ENCODE peak calls at places on chromosomes 12 and 14, in nine cellular contexts. O is transverse colon; G is fibroblast of pulmonary artery; B is pancreas; X is GM23338; C is A549; W is fibroblast of mammary gland; R is mucosa of descending colon; Q is CD4-positive, alpha-beta memory T cell. K is an unnamed sample.

GRCh38 chr12:107610030-107610859 is 75.4 kb upstream of the PWP1 start:
- DNase-seq in X (peak; percentile 83), C (peak; percentile 58), Q (no peak), B (no peak), O (no peak), G (peak; percentile 55), W (peak; percentile 51), R (no peak), K (peak; percentile 60)

GRCh38 chr14:101876539-101876938 is 87.8 kb upstream of the DYNC1H1 start:
- DNase-seq in C (no peak), W (peak; percentile 93), O (peak; percentile 83), Q (peak; percentile 94), X (no peak), R (peak; percentile 84), G (peak; percentile 57), B (no peak), K (no peak)

GRCh38 chr12:39986674-39987073 is 119.2 kb downstream of the SLC2A13 start:
- DNase-seq in R (no peak), C (no peak), Q (no peak), B (no peak), O (no peak), G (no peak), X (no peak), W (no peak), K (no peak)

GRCh38 chr12:120266180-120266535 is 628 bp upstream of the PXN start:
- DNase-seq in B (no peak), G (no peak), X (no peak), Q (no peak), W (no peak), R (no peak), O (no peak), C (no peak), K (no peak)

GRCh38 chr14:40674503-40674902 is 932.2 kb upstream of the LRFN5 start:
- DNase-seq in O (no peak), R (no peak), Q (no peak), B (no peak), X (no peak), C (no peak), W (no peak), G (no peak), K (no peak)

GRCh38 chr14:97602438-97603117 is 805.4 kb downstream of the VRK1 start:
- DNase-seq in Q (peak; percentile 94), O (peak; percentile 29), G (no peak), C (no peak), X (no peak), B (no peak), W (no peak), R (peak; percentile 69), K (no peak)

GRCh38 chr14:71286126-71286525 is 378.9 kb downstream of the PCNX1 start:
- DNase-seq in X (no peak), R (no peak), W (no peak), Q (no peak), G (no peak), B (no peak), O (no peak), C (no peak), K (no peak)

GRCh38 chr14:100147181-100147631 is 12.2 kb downstream of the DEGS2 start:
- DNase-seq in B (no peak), O (no peak), W (no peak), Q (peak; percentile 82), X (no peak), G (no peak), R (peak; percentile 77), C (no peak), K (no peak)

GRCh38 chr14:77270361-77271112 is 469 bp downstream of the NGB start:
- DNase-seq in O (no peak), R (no peak), B (no peak), W (no peak), G (no peak), Q (no peak), C (no peak), X (peak; percentile 51), K (no peak)

GRCh38 chr12:48881652-48882324 is 16.1 kb upstream of the RND1 start:
- DNase-seq in W (no peak), X (no peak), O (no peak), G (peak; percentile 35), Q (no peak), C (no peak), R (no peak), B (no peak), K (no peak)

DNA sequence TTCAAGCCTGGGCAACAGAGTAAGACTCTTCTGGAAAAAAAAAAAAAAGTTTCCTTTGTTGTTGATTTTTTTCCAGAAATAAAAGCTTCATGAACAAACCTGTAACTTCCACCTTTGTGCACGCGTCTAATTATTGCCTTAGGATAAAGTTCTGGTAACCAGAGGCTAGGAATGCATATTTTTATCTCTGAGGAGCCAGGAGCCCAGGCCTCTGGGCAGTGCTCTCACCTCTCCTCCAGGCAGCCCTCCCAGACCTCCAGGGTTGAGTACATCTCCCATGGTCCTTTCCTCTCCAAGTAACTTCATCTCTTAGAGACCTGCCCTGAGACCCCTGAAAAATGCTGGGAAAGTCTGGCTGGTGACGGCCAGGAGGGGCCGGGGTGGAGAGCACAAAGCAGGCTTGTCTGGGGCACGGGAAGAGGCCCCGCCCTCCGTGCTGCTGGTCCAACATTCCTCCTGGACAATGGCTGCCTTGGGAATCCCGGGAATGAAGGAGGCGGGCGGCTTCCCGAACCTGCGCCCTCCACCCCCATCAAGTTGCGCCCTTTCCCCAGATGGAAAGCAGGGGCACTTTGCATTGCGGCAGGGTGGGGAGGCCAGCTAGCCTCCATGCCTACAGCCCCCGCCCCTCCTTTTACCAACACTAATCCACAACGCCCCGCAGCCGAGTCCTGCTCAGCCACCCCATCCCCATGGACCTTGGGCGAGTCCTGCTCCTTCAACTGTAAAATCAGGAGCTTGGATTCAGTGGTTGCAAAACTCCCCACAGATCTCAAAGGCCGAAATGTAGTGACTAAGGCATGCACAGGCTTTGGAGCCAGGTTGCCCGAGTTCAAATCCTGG is 7.3 kb upstream of the FIGNL2 start:
- DNase-seq in Q (no peak), B (no peak), C (peak; percentile 28), O (no peak), W (peak; percentile 31), X (peak; percentile 97), G (peak; percentile 35), R (no peak), K (peak; percentile 64)
- H3K4me3 ChIP-seq in Q (no peak overlapping the region), B (peak overlapping the region; percentile 22), C (no peak overlapping the region), O (no peak overlapping the region), W (peak overlapping the region; percentile 28), X (peak overlapping the region; percentile 67), G (peak overlapping the region; percentile 34), R (no peak overlapping the region), K (no peak overlapping the region)

GRCh38 chr14:68815288-68816182 is 22.7 kb upstream of the ZFP36L1 start:
- DNase-seq in O (no peak), G (no peak), X (no peak), B (no peak), W (no peak), C (no peak), Q (peak; percentile 53), R (no peak), K (no peak)

GRCh38 chr14:68813318-68813838 is 20.5 kb upstream of the ZFP36L1 start:
- DNase-seq in O (no peak), W (no peak), Q (no peak), B (no peak), X (no peak), G (no peak), R (no peak), C (no peak), K (no peak)

GRCh38 chr14:68816183-68816942 is 23.5 kb upstream of the ZFP36L1 start:
- DNase-seq in O (peak; percentile 92), G (peak; percentile 93), B (peak; percentile 96), W (peak; percentile 86), X (peak; percentile 93), R (peak; percentile 95), C (peak; percentile 93), Q (peak; percentile 84), K (peak; percentile 93)

GRCh38 chr14:68816943-68817430 is 24.1 kb upstream of the ZFP36L1 start:
- DNase-seq in O (no peak), X (no peak), R (no peak), G (no peak), C (no peak), Q (no peak), W (no peak), B (no peak), K (no peak)

GRCh38 chr14:68814376-68815287 is 21.8 kb upstream of the ZFP36L1 start:
- DNase-seq in O (peak; percentile 59), Q (peak; percentile 82), G (peak; percentile 53), C (peak; percentile 78), X (peak; percentile 85), B (no peak), R (peak; percentile 75), W (peak; percentile 51), K (peak; percentile 67)
- H3K4me3 ChIP-seq in O (no peak overlapping the region), Q (peak overlapping the region; percentile 64), G (peak overlapping the region; percentile 20), C (peak overlapping the region; percentile 1), X (peak overlapping the region; percentile 60), B (peak overlapping the region; percentile 25), R (no peak overlapping the region), W (no peak overlapping the region), K (no peak overlapping the region)

DNA sequence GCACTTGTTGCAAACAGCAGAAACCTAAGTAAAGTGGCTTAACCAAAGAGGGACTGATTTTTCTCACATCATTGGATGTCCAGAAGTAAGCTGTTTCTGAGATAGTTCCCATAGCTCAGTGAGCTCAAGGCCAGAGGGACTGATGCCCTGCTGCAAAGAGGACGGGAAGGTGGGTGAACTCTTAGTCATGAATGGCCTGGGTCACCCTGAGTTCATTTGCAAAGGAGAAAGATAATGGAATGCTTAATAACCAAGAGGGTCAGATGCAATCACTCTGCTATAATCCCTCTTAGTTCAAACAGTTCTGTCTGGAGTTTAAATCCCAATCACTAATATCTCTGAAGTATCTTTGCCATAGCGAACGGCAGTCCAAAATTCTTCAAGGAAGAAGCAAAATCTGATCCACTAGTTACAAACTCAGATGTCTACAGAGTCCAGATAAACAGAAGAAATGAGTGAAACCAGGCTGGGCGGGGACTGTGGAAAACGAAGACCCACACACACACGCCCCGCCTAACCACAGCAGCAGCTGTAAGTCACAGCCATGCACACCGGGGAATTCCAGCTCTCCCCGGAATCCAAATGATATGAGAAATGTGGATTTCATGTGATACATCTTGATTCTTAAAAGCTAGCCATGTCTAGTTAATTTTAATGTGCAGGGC is 289.5 kb downstream of the TMEM132D start:
- DNase-seq in X (no peak), Q (no peak), C (no peak), B (no peak), G (no peak), W (no peak), O (no peak), R (no peak), K (no peak)
- H3K4me3 ChIP-seq in X (no peak overlapping the region), Q (no peak overlapping the region), C (no peak overlapping the region), B (no peak overlapping the region), G (no peak overlapping the region), W (no peak overlapping the region), O (no peak overlapping the region), R (no peak overlapping the region), K (no peak overlapping the region)

DNA sequence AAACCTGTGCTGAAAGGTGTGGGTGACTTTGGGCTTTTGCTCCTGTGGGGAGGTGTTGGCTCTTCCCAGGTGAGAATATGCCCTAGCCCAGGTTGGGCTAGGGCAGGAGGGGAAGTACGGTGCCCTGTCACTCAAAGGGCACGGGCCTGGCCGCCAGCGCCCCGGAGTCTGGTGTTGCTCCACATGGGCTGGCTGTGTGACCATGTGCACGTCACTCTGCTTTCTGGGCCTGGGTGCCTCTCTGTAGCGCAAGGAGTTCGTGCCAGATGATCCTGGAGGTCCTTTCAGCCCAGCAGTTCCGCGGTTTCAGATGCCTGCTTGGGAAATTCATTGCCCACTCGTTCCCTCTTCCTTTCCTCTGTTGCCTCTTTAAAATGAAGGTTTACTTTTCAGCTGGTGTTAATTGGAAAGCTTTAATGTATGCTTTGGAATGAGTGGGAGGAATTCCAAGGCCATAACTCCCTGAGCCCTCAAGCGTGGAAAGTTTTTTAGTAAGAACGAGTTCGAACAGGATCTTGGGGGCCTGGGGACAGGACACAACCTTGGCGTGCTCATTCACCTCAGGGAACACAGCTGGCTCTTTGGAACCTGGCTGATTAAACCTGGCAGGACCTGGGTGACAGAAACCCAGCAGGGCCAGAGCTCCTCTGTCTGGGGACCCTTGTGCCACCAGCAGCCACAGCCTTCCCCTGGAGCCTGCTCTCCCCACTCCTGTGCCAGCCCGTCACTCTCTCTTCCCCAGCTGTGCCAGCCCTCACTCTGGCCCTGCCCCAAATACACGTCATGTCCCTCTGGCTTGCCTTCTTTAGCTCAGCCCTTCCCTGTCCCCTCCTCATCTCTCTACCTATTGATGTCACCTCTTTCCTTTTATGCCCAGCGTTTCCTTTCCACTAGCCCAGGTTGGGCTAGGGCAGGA is 42.8 kb downstream of the TSPAN9 start:
- DNase-seq in B (peak; percentile 74), R (no peak), W (peak; percentile 30), C (no peak), O (no peak), Q (no peak), X (no peak), G (peak; percentile 42), K (no peak)
- H3K4me3 ChIP-seq in B (no peak overlapping the region), R (no peak overlapping the region), W (no peak overlapping the region), C (no peak overlapping the region), O (no peak overlapping the region), Q (no peak overlapping the region), X (no peak overlapping the region), G (no peak overlapping the region), K (no peak overlapping the region)